ENCODE peak calls at places on chromosomes 2 and 18, in eight cellular contexts. One of them, this sample, is unnamed.

GRCh38 chr2:211349031-211349430 is 792.6 kb downstream of the CPS1 start:
- DNase-seq in heart right ventricle: no peak
- DNase-seq in fibroblast of lung: no peak
- DNase-seq in thyroid gland: no peak
- DNase-seq in OCI-LY7: no peak
- DNase-seq in PC-3: no peak
- DNase-seq in heart left ventricle: no peak
- DNase-seq in left ventricle myocardium inferior: no peak
- DNase-seq in this sample: no peak

GRCh38 chr2:233817305-233817980 is 36.9 kb downstream of the HJURP start:
- DNase-seq in fibroblast of lung: no peak
- DNase-seq in PC-3: no peak
- DNase-seq in thyroid gland: no peak
- DNase-seq in heart left ventricle: no peak
- DNase-seq in left ventricle myocardium inferior: no peak
- DNase-seq in heart right ventricle: no peak
- DNase-seq in OCI-LY7: no peak
- DNase-seq in this sample: peak

GRCh38 chr2:240245184-240245583 is 104.7 kb upstream of the OTOS start:
- DNase-seq in fibroblast of lung: no peak
- DNase-seq in left ventricle myocardium inferior: no peak
- DNase-seq in thyroid gland: no peak
- DNase-seq in heart left ventricle: no peak
- DNase-seq in PC-3: no peak
- DNase-seq in heart right ventricle: no peak
- DNase-seq in OCI-LY7: no peak
- DNase-seq in this sample: no peak

GRCh38 chr2:65070172-65070830 is 14.1 kb downstream of the CEP68 start:
- DNase-seq in PC-3: peak
- DNase-seq in heart right ventricle: no peak
- DNase-seq in thyroid gland: peak
- DNase-seq in fibroblast of lung: peak
- DNase-seq in left ventricle myocardium inferior: no peak
- DNase-seq in heart left ventricle: no peak
- DNase-seq in OCI-LY7: peak
- DNase-seq in this sample: no peak

GRCh38 chr2:213089438-213089837 is 62.0 kb downstream of the IKZF2 start:
- DNase-seq in fibroblast of lung: no peak
- DNase-seq in OCI-LY7: no peak
- DNase-seq in thyroid gland: no peak
- DNase-seq in heart right ventricle: no peak
- DNase-seq in left ventricle myocardium inferior: no peak
- DNase-seq in heart left ventricle: no peak
- DNase-seq in PC-3: no peak
- DNase-seq in this sample: no peak

GRCh38 chr2:183038341-183039300 is at the start of gene NCKAP1:
- DNase-seq in heart left ventricle: peak
- DNase-seq in OCI-LY7: peak
- DNase-seq in heart right ventricle: peak
- DNase-seq in fibroblast of lung: peak
- DNase-seq in left ventricle myocardium inferior: peak
- DNase-seq in thyroid gland: peak
- DNase-seq in PC-3: peak
- DNase-seq in this sample: peak

GRCh38 chr2:195382186-195382585 is 274.8 kb upstream of the SLC39A10 start:
- DNase-seq in left ventricle myocardium inferior: no peak
- DNase-seq in heart left ventricle: no peak
- DNase-seq in heart right ventricle: no peak
- DNase-seq in fibroblast of lung: no peak
- DNase-seq in thyroid gland: no peak
- DNase-seq in OCI-LY7: peak
- DNase-seq in PC-3: no peak
- DNase-seq in this sample: no peak

GRCh38 chr2:18387479-18388206 is 172.8 kb downstream of the RDH14 start:
- DNase-seq in thyroid gland: peak
- DNase-seq in left ventricle myocardium inferior: peak
- DNase-seq in PC-3: peak
- DNase-seq in heart right ventricle: peak
- DNase-seq in heart left ventricle: peak
- DNase-seq in fibroblast of lung: peak
- DNase-seq in OCI-LY7: peak
- DNase-seq in this sample: peak

GRCh38 chr2:59029058-59029457 is 787.9 kb upstream of the FANCL start:
- DNase-seq in PC-3: no peak
- DNase-seq in fibroblast of lung: no peak
- DNase-seq in left ventricle myocardium inferior: peak
- DNase-seq in heart right ventricle: peak
- DNase-seq in thyroid gland: no peak
- DNase-seq in OCI-LY7: no peak
- DNase-seq in heart left ventricle: peak
- DNase-seq in this sample: no peak

GRCh38 chr2:221758076-221758475 is 186.0 kb upstream of the EPHA4 start:
- DNase-seq in PC-3: no peak
- DNase-seq in thyroid gland: no peak
- DNase-seq in OCI-LY7: peak
- DNase-seq in left ventricle myocardium inferior: no peak
- DNase-seq in heart right ventricle: no peak
- DNase-seq in fibroblast of lung: no peak
- DNase-seq in heart left ventricle: no peak
- DNase-seq in this sample: no peak

GRCh38 chr2:237431372-237431771 is 17.4 kb upstream of the COL6A3 start:
- DNase-seq in fibroblast of lung: peak
- DNase-seq in thyroid gland: no peak
- DNase-seq in heart right ventricle: no peak
- DNase-seq in heart left ventricle: no peak
- DNase-seq in PC-3: peak
- DNase-seq in left ventricle myocardium inferior: no peak
- DNase-seq in OCI-LY7: no peak
- DNase-seq in this sample: no peak

GRCh38 chr2:220051716-220052115 is 424.3 kb downstream of the SLC4A3 start:
- DNase-seq in heart right ventricle: no peak
- DNase-seq in thyroid gland: no peak
- DNase-seq in heart left ventricle: no peak
- DNase-seq in left ventricle myocardium inferior: no peak
- DNase-seq in PC-3: no peak
- DNase-seq in OCI-LY7: no peak
- DNase-seq in fibroblast of lung: no peak
- DNase-seq in this sample: no peak

GRCh38 chr2:12412898-12413305 is 303.8 kb upstream of the TRIB2 start:
- DNase-seq in thyroid gland: no peak
- DNase-seq in PC-3: no peak
- DNase-seq in heart right ventricle: no peak
- DNase-seq in left ventricle myocardium inferior: no peak
- DNase-seq in heart left ventricle: no peak
- DNase-seq in OCI-LY7: peak
- DNase-seq in fibroblast of lung: peak
- DNase-seq in this sample: no peak

GRCh38 chr18:12423393-12423792 is 15.7 kb downstream of the PRELID3A start:
- DNase-seq in heart right ventricle: no peak
- DNase-seq in OCI-LY7: no peak
- DNase-seq in fibroblast of lung: no peak
- DNase-seq in left ventricle myocardium inferior: no peak
- DNase-seq in thyroid gland: no peak
- DNase-seq in heart left ventricle: no peak
- DNase-seq in PC-3: no peak
- DNase-seq in this sample: no peak

GRCh38 chr18:12424252-12424651 is 16.5 kb downstream of the PRELID3A start:
- DNase-seq in thyroid gland: no peak
- DNase-seq in fibroblast of lung: no peak
- DNase-seq in OCI-LY7: no peak
- DNase-seq in heart right ventricle: no peak
- DNase-seq in left ventricle myocardium inferior: no peak
- DNase-seq in PC-3: no peak
- DNase-seq in heart left ventricle: no peak
- DNase-seq in this sample: no peak

GRCh38 chr18:12423820-12424219 is 16.1 kb downstream of the PRELID3A start:
- DNase-seq in heart left ventricle: no peak
- DNase-seq in heart right ventricle: no peak
- DNase-seq in left ventricle myocardium inferior: no peak
- DNase-seq in fibroblast of lung: no peak
- DNase-seq in OCI-LY7: no peak
- DNase-seq in thyroid gland: no peak
- DNase-seq in PC-3: peak
- DNase-seq in this sample: no peak

GRCh38 chr18:12421732-12422131 is 14.0 kb downstream of the PRELID3A start:
- DNase-seq in heart left ventricle: no peak
- DNase-seq in left ventricle myocardium inferior: no peak
- DNase-seq in OCI-LY7: peak
- DNase-seq in heart right ventricle: no peak
- DNase-seq in fibroblast of lung: no peak
- DNase-seq in thyroid gland: no peak
- DNase-seq in PC-3: no peak
- DNase-seq in this sample: no peak

DNA sequence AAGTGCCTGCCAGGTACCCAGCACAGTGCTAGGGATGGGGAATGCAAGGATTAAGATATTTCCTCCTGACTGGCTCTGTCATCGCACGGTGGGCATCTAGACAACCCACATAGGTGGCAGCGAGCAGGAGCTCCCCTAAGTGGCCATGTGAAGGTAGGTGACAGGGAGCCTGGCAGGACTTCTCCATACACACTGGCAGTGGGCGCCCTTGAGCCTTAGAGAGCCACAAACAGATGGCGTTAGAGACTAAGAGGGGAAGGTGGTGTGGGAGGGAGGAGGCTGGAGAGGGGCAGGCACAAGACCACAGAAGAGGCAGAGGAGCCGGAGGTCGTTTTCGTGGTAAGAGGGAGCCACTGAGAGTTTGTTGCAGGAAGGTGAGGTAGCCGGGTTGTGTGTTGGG is 15.2 kb downstream of the PRELID3A start:
- DNase-seq in OCI-LY7: peak
- DNase-seq in PC-3: peak
- DNase-seq in heart right ventricle: no peak
- DNase-seq in left ventricle myocardium inferior: no peak
- DNase-seq in fibroblast of lung: no peak
- DNase-seq in heart left ventricle: no peak
- DNase-seq in thyroid gland: no peak
- DNase-seq in this sample: no peak
- TF ChIP-seq CTCF in OCI-LY7: peak
- TF ChIP-seq CTCF in PC-3: peak
- TF ChIP-seq CTCF in heart right ventricle: no peak
- TF ChIP-seq CTCF in left ventricle myocardium inferior: no peak
- TF ChIP-seq CTCF in fibroblast of lung: no peak
- TF ChIP-seq CTCF in heart left ventricle: no peak
- TF ChIP-seq CTCF in thyroid gland: no peak
- TF ChIP-seq CTCF in this sample: no peak

DNA sequence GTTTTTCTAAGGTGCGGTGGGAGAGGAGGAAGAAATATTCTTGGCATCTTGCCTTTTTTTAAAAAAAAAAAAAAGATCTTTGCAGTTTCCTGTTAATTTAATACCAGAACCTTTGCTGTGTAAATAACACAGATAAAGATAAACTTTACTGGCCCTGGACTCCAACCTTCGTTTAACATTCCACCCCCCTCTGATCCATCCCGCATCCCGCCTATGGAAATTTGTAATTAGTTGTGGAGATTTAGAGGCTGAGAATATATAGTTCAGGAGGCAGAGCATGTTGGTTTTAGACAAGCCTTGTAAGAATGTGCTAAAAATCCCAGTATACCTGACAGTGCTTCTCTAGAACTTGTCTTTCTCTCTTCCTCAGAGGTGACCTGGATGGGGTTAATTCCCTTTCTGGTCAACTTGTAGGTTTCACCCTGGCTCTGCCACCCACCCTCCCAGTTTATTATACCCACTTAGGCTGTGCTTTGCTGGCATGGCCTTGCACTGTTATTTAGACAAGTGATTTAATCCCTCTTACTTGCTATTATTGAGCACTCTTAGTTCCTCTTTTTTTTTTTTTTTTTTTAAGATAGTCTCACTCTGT is 2.9 kb upstream of the C2orf72 start:
- DNase-seq in thyroid gland: no peak
- DNase-seq in PC-3: no peak
- DNase-seq in left ventricle myocardium inferior: no peak
- DNase-seq in OCI-LY7: peak
- DNase-seq in heart right ventricle: no peak
- DNase-seq in fibroblast of lung: no peak
- DNase-seq in heart left ventricle: no peak
- DNase-seq in this sample: no peak
- H3K4me3 ChIP-seq in thyroid gland: no peak
- H3K4me3 ChIP-seq in PC-3: no peak
- H3K4me3 ChIP-seq in left ventricle myocardium inferior: no peak
- H3K4me3 ChIP-seq in OCI-LY7: no peak
- H3K4me3 ChIP-seq in heart right ventricle: no peak
- H3K4me3 ChIP-seq in fibroblast of lung: no peak
- H3K4me3 ChIP-seq in heart left ventricle: no peak
- H3K4me3 ChIP-seq in this sample: no peak

DNA sequence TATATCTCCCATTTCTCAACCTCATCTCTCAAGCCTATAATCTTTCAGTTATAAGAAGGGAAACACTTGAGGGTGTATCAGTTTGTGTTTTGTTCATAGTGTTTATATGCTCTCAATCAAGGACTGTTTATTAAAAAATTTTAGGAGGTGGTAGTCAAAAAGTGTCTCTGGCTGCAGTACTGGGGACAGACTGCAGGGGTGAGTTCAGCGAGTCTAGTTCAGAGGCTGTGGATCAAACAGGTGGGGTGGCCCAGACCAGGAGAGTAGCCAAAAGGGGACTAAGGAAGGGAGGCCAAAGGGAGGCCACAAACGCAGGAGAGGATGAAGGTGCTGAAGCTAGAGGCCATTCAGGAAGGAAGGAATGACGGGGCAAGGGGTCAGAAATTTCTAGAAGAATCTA is 136.3 kb downstream of the MSH2 start:
- DNase-seq in heart right ventricle: no peak
- DNase-seq in OCI-LY7: no peak
- DNase-seq in fibroblast of lung: no peak
- DNase-seq in PC-3: no peak
- DNase-seq in thyroid gland: no peak
- DNase-seq in heart left ventricle: no peak
- DNase-seq in left ventricle myocardium inferior: no peak
- DNase-seq in this sample: no peak
- TF ChIP-seq CTCF in heart right ventricle: no peak
- TF ChIP-seq CTCF in OCI-LY7: peak
- TF ChIP-seq CTCF in fibroblast of lung: peak
- TF ChIP-seq CTCF in PC-3: peak
- TF ChIP-seq CTCF in thyroid gland: no peak
- TF ChIP-seq CTCF in heart left ventricle: no peak
- TF ChIP-seq CTCF in left ventricle myocardium inferior: peak
- TF ChIP-seq CTCF in this sample: no peak

DNA sequence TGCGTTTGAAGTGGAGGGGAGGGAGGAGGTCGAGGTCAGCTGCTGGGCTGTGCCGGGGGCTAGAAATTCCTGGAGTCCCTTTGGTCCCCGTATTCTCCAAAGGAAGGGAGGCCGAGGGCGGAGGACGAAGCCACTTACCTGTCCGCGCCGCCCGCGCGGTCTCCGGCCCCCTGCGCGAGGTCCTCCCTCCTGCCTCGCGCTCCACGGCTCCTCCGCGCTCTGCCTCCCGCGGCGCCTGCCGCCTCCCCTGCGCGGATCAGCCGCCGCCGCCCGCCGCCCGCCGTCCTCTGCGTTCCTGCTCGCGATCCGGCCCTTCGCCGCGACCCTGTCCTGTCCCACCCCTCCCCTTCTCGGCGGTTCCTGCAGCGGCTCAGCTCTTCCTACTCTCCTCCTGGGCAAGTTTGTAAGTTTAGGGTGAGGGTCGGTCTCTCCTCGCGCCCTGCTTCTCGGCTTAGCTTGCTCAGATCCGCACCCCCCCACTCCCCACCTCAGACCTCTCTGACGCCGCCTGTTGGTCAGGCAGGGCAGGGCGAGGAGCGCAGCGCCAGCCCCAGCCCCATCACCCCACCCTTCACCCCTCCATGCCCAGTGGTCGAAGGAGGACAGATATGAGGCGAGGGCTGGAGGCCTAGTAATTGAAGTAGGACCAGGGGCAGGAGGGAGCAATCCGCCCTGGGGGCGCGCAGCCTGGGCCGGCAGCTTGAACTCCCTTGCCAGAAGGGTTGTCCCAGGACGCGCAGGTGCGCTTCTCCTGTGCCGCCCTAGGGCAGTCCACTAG is 9.7 kb upstream of the SKOR2 start:
- DNase-seq in thyroid gland: no peak
- DNase-seq in heart left ventricle: no peak
- DNase-seq in PC-3: no peak
- DNase-seq in heart right ventricle: no peak
- DNase-seq in left ventricle myocardium inferior: no peak
- DNase-seq in OCI-LY7: no peak
- DNase-seq in fibroblast of lung: no peak
- DNase-seq in this sample: no peak
- H3K4me3 ChIP-seq in thyroid gland: no peak
- H3K4me3 ChIP-seq in heart left ventricle: no peak
- H3K4me3 ChIP-seq in PC-3: no peak
- H3K4me3 ChIP-seq in heart right ventricle: no peak
- H3K4me3 ChIP-seq in left ventricle myocardium inferior: no peak
- H3K4me3 ChIP-seq in OCI-LY7: no peak
- H3K4me3 ChIP-seq in fibroblast of lung: no peak
- H3K4me3 ChIP-seq in this sample: no peak

This sample was measured in lower lobe of right lung.